ENCODE peak calls at places on chromosomes 7 and 10, in ten cellular contexts. One of them, this sample, is unnamed.
A peak's percentile ranks its signal among the peaks of the same experiment; 100 is the strongest.

GRCh38 chr10:97731346-97732051 is 5.4 kb upstream of the ZFYVE27 start:
- DNase-seq in ovary: peak; percentile 60
- DNase-seq in spleen: no peak
- DNase-seq in GM12892: no peak
- DNase-seq in H1: no peak
- DNase-seq in body of pancreas: peak; percentile 82
- DNase-seq in A549: peak; percentile 81
- DNase-seq in esophagus muscularis mucosa: no peak
- DNase-seq in HepG2: peak; percentile 66
- DNase-seq in heart left ventricle: no peak
- DNase-seq in this sample: peak; percentile 74

GRCh38 chr10:30591249-30591670 is 38.3 kb downstream of the LYZL2 start:
- DNase-seq in H1: no peak
- DNase-seq in spleen: no peak
- DNase-seq in GM12892: no peak
- DNase-seq in ovary: no peak
- DNase-seq in heart left ventricle: no peak
- DNase-seq in body of pancreas: peak; percentile 25
- DNase-seq in HepG2: peak; percentile 65
- DNase-seq in esophagus muscularis mucosa: no peak
- DNase-seq in A549: peak; percentile 67
- DNase-seq in this sample: no peak

GRCh38 chr10:80755893-80756292 is 218.2 kb downstream of the SH2D4B start:
- DNase-seq in ovary: no peak
- DNase-seq in esophagus muscularis mucosa: no peak
- DNase-seq in spleen: no peak
- DNase-seq in heart left ventricle: no peak
- DNase-seq in HepG2: no peak
- DNase-seq in body of pancreas: no peak
- DNase-seq in GM12892: no peak
- DNase-seq in H1: no peak
- DNase-seq in A549: no peak
- DNase-seq in this sample: no peak

GRCh38 chr7:27193335-27194001 is 6.4 kb downstream of the HOXA13 start:
- DNase-seq in spleen: peak; percentile 34
- DNase-seq in esophagus muscularis mucosa: no peak
- DNase-seq in HepG2: no peak
- DNase-seq in GM12892: no peak
- DNase-seq in body of pancreas: no peak
- DNase-seq in A549: no peak
- DNase-seq in H1: no peak
- DNase-seq in heart left ventricle: no peak
- DNase-seq in ovary: no peak
- DNase-seq in this sample: no peak

GRCh38 chr7:158458716-158459282 is 128.8 kb downstream of the PTPRN2 start:
- DNase-seq in HepG2: no peak
- DNase-seq in A549: no peak
- DNase-seq in body of pancreas: no peak
- DNase-seq in spleen: peak; percentile 66
- DNase-seq in heart left ventricle: no peak
- DNase-seq in H1: no peak
- DNase-seq in esophagus muscularis mucosa: no peak
- DNase-seq in ovary: no peak
- DNase-seq in GM12892: no peak
- DNase-seq in this sample: no peak

GRCh38 chr10:43209651-43210141 is 57.2 kb downstream of the RASGEF1A start:
- DNase-seq in body of pancreas: peak; percentile 3
- DNase-seq in spleen: peak; percentile 72
- DNase-seq in heart left ventricle: peak; percentile 6
- DNase-seq in esophagus muscularis mucosa: no peak
- DNase-seq in A549: no peak
- DNase-seq in H1: no peak
- DNase-seq in ovary: peak; percentile 21
- DNase-seq in GM12892: no peak
- DNase-seq in HepG2: no peak
- DNase-seq in this sample: no peak

GRCh38 chr7:104328970-104329825 is 795 bp downstream of the LHFPL3 start:
- DNase-seq in heart left ventricle: no peak
- DNase-seq in esophagus muscularis mucosa: no peak
- DNase-seq in GM12892: no peak
- DNase-seq in HepG2: no peak
- DNase-seq in spleen: no peak
- DNase-seq in ovary: no peak
- DNase-seq in A549: no peak
- DNase-seq in body of pancreas: no peak
- DNase-seq in H1: no peak
- DNase-seq in this sample: no peak

GRCh38 chr7:79833616-79834015 is 301.0 kb upstream of the GNAI1 start:
- DNase-seq in HepG2: no peak
- DNase-seq in esophagus muscularis mucosa: no peak
- DNase-seq in H1: no peak
- DNase-seq in body of pancreas: no peak
- DNase-seq in heart left ventricle: no peak
- DNase-seq in spleen: no peak
- DNase-seq in A549: no peak
- DNase-seq in GM12892: no peak
- DNase-seq in ovary: no peak
- DNase-seq in this sample: no peak

GRCh38 chr7:123936388-123936787 is 11.3 kb downstream of the SPAM1 start:
- DNase-seq in A549: no peak
- DNase-seq in body of pancreas: no peak
- DNase-seq in HepG2: no peak
- DNase-seq in GM12892: no peak
- DNase-seq in ovary: no peak
- DNase-seq in H1: no peak
- DNase-seq in esophagus muscularis mucosa: no peak
- DNase-seq in heart left ventricle: no peak
- DNase-seq in spleen: no peak
- DNase-seq in this sample: no peak

GRCh38 chr10:48589266-48589665 is 15.6 kb downstream of the ARHGAP22 start:
- DNase-seq in HepG2: no peak
- DNase-seq in ovary: no peak
- DNase-seq in heart left ventricle: peak; percentile 42
- DNase-seq in H1: no peak
- DNase-seq in GM12892: no peak
- DNase-seq in spleen: no peak
- DNase-seq in body of pancreas: no peak
- DNase-seq in A549: no peak
- DNase-seq in esophagus muscularis mucosa: no peak
- DNase-seq in this sample: no peak

GRCh38 chr7:30166155-30166840 is 31.5 kb downstream of the MTURN start:
- DNase-seq in body of pancreas: peak; percentile 45
- DNase-seq in ovary: no peak
- DNase-seq in HepG2: no peak
- DNase-seq in A549: no peak
- DNase-seq in esophagus muscularis mucosa: no peak
- DNase-seq in heart left ventricle: no peak
- DNase-seq in spleen: no peak
- DNase-seq in GM12892: no peak
- DNase-seq in H1: no peak
- DNase-seq in this sample: peak; percentile 41

GRCh38 chr7:129295015-129295423 is 70.2 kb downstream of the AHCYL2 start:
- DNase-seq in A549: no peak
- DNase-seq in H1: no peak
- DNase-seq in ovary: no peak
- DNase-seq in esophagus muscularis mucosa: no peak
- DNase-seq in GM12892: no peak
- DNase-seq in spleen: no peak
- DNase-seq in body of pancreas: no peak
- DNase-seq in heart left ventricle: no peak
- DNase-seq in HepG2: no peak
- DNase-seq in this sample: no peak

GRCh38 chr10:96276831-96277230 is 5.5 kb upstream of the BLNK start:
- DNase-seq in heart left ventricle: no peak
- DNase-seq in ovary: no peak
- DNase-seq in body of pancreas: no peak
- DNase-seq in esophagus muscularis mucosa: no peak
- DNase-seq in GM12892: no peak
- DNase-seq in HepG2: no peak
- DNase-seq in H1: no peak
- DNase-seq in spleen: no peak
- DNase-seq in A549: no peak
- DNase-seq in this sample: no peak

GRCh38 chr10:101429423-101429822 is 75.5 kb downstream of the BTRC start:
- DNase-seq in GM12892: no peak
- DNase-seq in spleen: no peak
- DNase-seq in A549: no peak
- DNase-seq in H1: no peak
- DNase-seq in ovary: no peak
- DNase-seq in heart left ventricle: no peak
- DNase-seq in body of pancreas: no peak
- DNase-seq in HepG2: no peak
- DNase-seq in esophagus muscularis mucosa: no peak
- DNase-seq in this sample: no peak

GRCh38 chr7:70592171-70592570 is 539.8 kb upstream of the GALNT17 start:
- DNase-seq in A549: no peak
- DNase-seq in heart left ventricle: no peak
- DNase-seq in ovary: no peak
- DNase-seq in esophagus muscularis mucosa: no peak
- DNase-seq in GM12892: no peak
- DNase-seq in HepG2: no peak
- DNase-seq in body of pancreas: no peak
- DNase-seq in spleen: no peak
- DNase-seq in H1: no peak
- DNase-seq in this sample: no peak

GRCh38 chr7:11466517-11467105 is 365.4 kb downstream of the THSD7A start:
- DNase-seq in H1: no peak
- DNase-seq in HepG2: no peak
- DNase-seq in esophagus muscularis mucosa: no peak
- DNase-seq in body of pancreas: no peak
- DNase-seq in A549: no peak
- DNase-seq in spleen: no peak
- DNase-seq in GM12892: no peak
- DNase-seq in heart left ventricle: no peak
- DNase-seq in ovary: no peak
- DNase-seq in this sample: no peak

DNA sequence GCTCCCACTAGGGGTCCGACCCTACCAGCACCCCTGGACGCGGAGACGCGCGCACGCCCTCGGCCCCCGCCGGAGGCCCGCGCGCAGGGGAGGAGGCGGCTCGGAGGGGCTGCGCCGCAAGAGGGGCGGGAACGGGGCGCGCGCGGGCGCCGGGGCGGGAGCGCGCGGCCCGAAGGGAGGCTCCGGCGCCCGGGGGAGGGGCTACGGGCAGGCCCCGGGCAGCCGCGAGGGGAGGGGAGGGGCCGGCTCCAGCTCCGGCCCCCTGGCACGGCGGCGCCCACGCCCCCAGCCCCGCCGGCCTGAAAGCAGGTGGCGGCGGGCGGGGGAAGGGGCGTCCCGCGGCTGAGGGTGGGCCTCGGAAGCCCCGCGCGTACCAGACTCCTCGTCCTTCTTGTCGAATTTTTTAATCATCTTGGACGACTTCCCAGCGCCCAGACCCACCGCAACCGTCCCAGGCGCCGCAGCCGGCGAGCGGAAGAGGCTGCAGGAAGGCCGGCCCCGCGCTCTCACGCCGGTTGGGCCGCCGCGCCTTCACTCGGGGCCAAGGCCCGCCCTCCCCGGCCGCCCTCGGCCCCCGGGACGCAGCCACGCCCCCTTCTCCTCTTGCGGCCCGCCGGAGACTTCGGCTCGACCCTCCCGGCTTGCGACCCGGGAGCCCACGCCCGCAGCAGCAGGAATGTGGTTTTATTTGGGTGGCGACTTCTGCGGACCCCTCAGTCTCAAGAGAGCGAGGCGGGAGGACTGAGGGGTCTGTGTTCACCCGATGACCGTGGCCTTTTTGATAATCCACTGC is at the start of gene COPG2:
- DNase-seq in spleen: peak; percentile 96
- DNase-seq in body of pancreas: peak; percentile 90
- DNase-seq in GM12892: peak; percentile 92
- DNase-seq in heart left ventricle: peak; percentile 87
- DNase-seq in ovary: peak; percentile 94
- DNase-seq in HepG2: peak; percentile 69
- DNase-seq in A549: peak; percentile 82
- DNase-seq in H1: peak; percentile 34
- DNase-seq in esophagus muscularis mucosa: peak; percentile 92
- DNase-seq in this sample: peak; percentile 89
- TF ChIP-seq POLR2A in spleen: no peak
- TF ChIP-seq POLR2A in body of pancreas: peak; percentile 46
- TF ChIP-seq POLR2A in GM12892: peak; percentile 52
- TF ChIP-seq POLR2A in heart left ventricle: peak; percentile 67
- TF ChIP-seq POLR2A in ovary: peak; percentile 44
- TF ChIP-seq POLR2A in HepG2: peak; percentile 72
- TF ChIP-seq POLR2A in A549: peak; percentile 66
- TF ChIP-seq POLR2A in H1: peak; percentile 56
- TF ChIP-seq POLR2A in esophagus muscularis mucosa: no peak
- TF ChIP-seq POLR2A in this sample: no peak

DNA sequence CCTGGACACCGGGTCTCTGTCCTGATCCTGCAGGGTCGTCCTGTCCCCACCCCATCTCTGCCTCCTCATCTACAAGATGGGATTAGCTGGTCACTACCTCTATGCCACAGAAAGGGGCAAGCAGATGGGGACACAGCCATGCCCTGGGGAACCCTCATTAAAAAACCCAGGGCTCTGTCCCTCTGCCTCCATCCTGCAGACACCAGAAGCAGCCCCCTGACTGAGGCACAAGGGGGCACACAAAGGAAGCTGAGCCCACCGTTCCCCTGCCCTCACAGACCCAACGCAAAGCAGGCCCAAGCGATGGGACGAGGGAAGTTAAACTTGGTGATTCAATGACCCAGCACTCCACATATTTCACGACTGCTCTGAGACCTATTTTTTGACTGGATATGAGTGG is 142.4 kb downstream of the TCERG1L start:
- DNase-seq in HepG2: no peak
- DNase-seq in GM12892: no peak
- DNase-seq in body of pancreas: no peak
- DNase-seq in spleen: peak; percentile 51
- DNase-seq in heart left ventricle: no peak
- DNase-seq in esophagus muscularis mucosa: no peak
- DNase-seq in ovary: no peak
- DNase-seq in A549: no peak
- DNase-seq in H1: no peak
- DNase-seq in this sample: peak; percentile 11
- TF ChIP-seq POLR2A in HepG2: no peak
- TF ChIP-seq POLR2A in GM12892: no peak
- TF ChIP-seq POLR2A in body of pancreas: no peak
- TF ChIP-seq POLR2A in spleen: no peak
- TF ChIP-seq POLR2A in heart left ventricle: no peak
- TF ChIP-seq POLR2A in esophagus muscularis mucosa: no peak
- TF ChIP-seq POLR2A in ovary: no peak
- TF ChIP-seq POLR2A in A549: no peak
- TF ChIP-seq POLR2A in H1: no peak
- TF ChIP-seq POLR2A in this sample: no peak

GRCh38 chr10:112446855-112447691 is at the start of the genes VTI1A and ZDHHC6:
- DNase-seq in body of pancreas: peak; percentile 88
- DNase-seq in H1: peak; percentile 43
- DNase-seq in spleen: peak; percentile 95
- DNase-seq in heart left ventricle: peak; percentile 89
- DNase-seq in GM12892: peak; percentile 60
- DNase-seq in ovary: peak; percentile 89
- DNase-seq in HepG2: peak; percentile 81
- DNase-seq in esophagus muscularis mucosa: peak; percentile 93
- DNase-seq in A549: peak; percentile 89
- DNase-seq in this sample: peak; percentile 85
- TF ChIP-seq POLR2A in body of pancreas: peak; percentile 87
- TF ChIP-seq POLR2A in H1: peak; percentile 88
- TF ChIP-seq POLR2A in spleen: peak; percentile 73
- TF ChIP-seq POLR2A in heart left ventricle: no peak
- TF ChIP-seq POLR2A in GM12892: peak; percentile 94
- TF ChIP-seq POLR2A in ovary: peak; percentile 62
- TF ChIP-seq POLR2A in HepG2: peak; percentile 91
- TF ChIP-seq POLR2A in esophagus muscularis mucosa: no peak
- TF ChIP-seq POLR2A in A549: peak; percentile 93
- TF ChIP-seq POLR2A in this sample: no peak

GRCh38 chr10:86966008-86966654 is 2.2 kb upstream of the ADIRF start:
- DNase-seq in HepG2: no peak
- DNase-seq in heart left ventricle: no peak
- DNase-seq in GM12892: no peak
- DNase-seq in spleen: no peak
- DNase-seq in H1: no peak
- DNase-seq in esophagus muscularis mucosa: peak; percentile 19
- DNase-seq in A549: no peak
- DNase-seq in body of pancreas: no peak
- DNase-seq in ovary: no peak
- DNase-seq in this sample: peak; percentile 9
- TF ChIP-seq POLR2A in HepG2: no peak
- TF ChIP-seq POLR2A in heart left ventricle: no peak
- TF ChIP-seq POLR2A in GM12892: peak; percentile 58
- TF ChIP-seq POLR2A in spleen: no peak
- TF ChIP-seq POLR2A in H1: no peak
- TF ChIP-seq POLR2A in esophagus muscularis mucosa: no peak
- TF ChIP-seq POLR2A in A549: no peak
- TF ChIP-seq POLR2A in body of pancreas: no peak
- TF ChIP-seq POLR2A in ovary: no peak
- TF ChIP-seq POLR2A in this sample: no peak

This sample was measured in stomach.